ENCODE peak calls at places on chromosomes 11 and 22, in five cellular contexts. P is ACHN; D is pons; B is stimulated activated CD8-positive, alpha-beta memory T cell treated with anti-CD3 and anti-CD28 coated beads, Interleukin-15, amount 100 ng/mL, for 24 hours; R is AG08395. C is an unnamed sample.
A peak's percentile ranks its signal among the peaks of the same experiment; 100 is the strongest.

GRCh38 chr11:2537010-2537695 is 92.3 kb downstream of the KCNQ1 start:
- DNase-seq in P (no peak), D (no peak), B (no peak), R (no peak), C (no peak)

GRCh38 chr11:132140056-132140455 is 769.6 kb downstream of the NTM start:
- DNase-seq in P (no peak), D (no peak), B (no peak), R (no peak), C (no peak)

GRCh38 chr11:118691926-118692830 is 12.7 kb upstream of the TREH start:
- DNase-seq in P (no peak), D (no peak), B (no peak), R (peak; percentile 35), C (no peak)

GRCh38 chr22:31556627-31557203 is 60.4 kb downstream of the SFI1 start:
- DNase-seq in P (peak; percentile 51), D (peak; percentile 65), B (no peak), R (peak; percentile 67), C (peak; percentile 9)

GRCh38 chr11:12686246-12687060 is 12.2 kb downstream of the TEAD1 start:
- DNase-seq in P (no peak), D (no peak), B (no peak), R (no peak), C (no peak)

GRCh38 chr22:22201185-22201924 is 43.2 kb upstream of the VPREB1 start:
- DNase-seq in P (no peak), D (peak; percentile 18), B (no peak), R (peak; percentile 41), C (peak; percentile 36)

GRCh38 chr11:47724041-47724729 is 9.0 kb upstream of the AGBL2 start:
- DNase-seq in P (peak; percentile 8), D (no peak), B (no peak), R (no peak), C (no peak)

GRCh38 chr11:122656073-122656630 is 630 bp downstream of the UBASH3B start:
- DNase-seq in P (peak; percentile 64), D (no peak), B (peak; percentile 11), R (peak; percentile 61), C (peak; percentile 62)

GRCh38 chr22:26564672-26565071 is 25.3 kb downstream of the TPST2 start:
- DNase-seq in P (no peak), D (no peak), B (no peak), R (no peak), C (no peak)

GRCh38 chr22:36830601-36831000 is 13.8 kb upstream of the PVALB start:
- DNase-seq in P (no peak), D (no peak), B (no peak), R (no peak), C (no peak)